ENCODE peak calls at places on chromosomes 6 and 20, in nine cellular contexts. U is nephron progenitor cell; B is left ventricle myocardium inferior; N is GM13976; P is lower lobe of right lung; Z is endothelial cell; L is CD4-positive, alpha-beta T cell; O is uterus; E is AG04449. G is an unnamed sample.

GRCh38 chr6:487956-488355 is 96.4 kb downstream of the IRF4 start:
- DNase-seq in N (no peak), B (no peak), U (no peak), L (no peak), P (no peak), O (no peak), Z (no peak), E (no peak), G (no peak)

GRCh38 chr6:42774201-42774600 is 7.7 kb upstream of the BICRAL start:
- DNase-seq in N (no peak), E (no peak), P (no peak), U (no peak), O (no peak), L (peak), Z (no peak), B (no peak), G (no peak)

GRCh38 chr6:121651420-121651819 is 216.0 kb downstream of the GJA1 start:
- DNase-seq in O (no peak), L (no peak), B (no peak), Z (peak), P (no peak), N (no peak), U (no peak), E (no peak), G (no peak)

GRCh38 chr6:27757307-27757706 is 154.9 kb downstream of the OR2B2 start:
- DNase-seq in L (peak), P (peak), U (peak), N (peak), E (no peak), Z (peak), B (no peak), O (peak), G (peak)

GRCh38 chr6:28653876-28654275 is 128.2 kb downstream of the GPX5 start:
- DNase-seq in N (no peak), B (no peak), O (no peak), E (no peak), P (no peak), Z (no peak), U (no peak), L (no peak), G (no peak)

GRCh38 chr6:12034831-12035230 is 22.7 kb downstream of the HIVEP1 start:
- DNase-seq in L (no peak), U (no peak), O (no peak), B (no peak), N (no peak), Z (no peak), P (no peak), E (no peak), G (no peak)

GRCh38 chr20:11267131-11267761 is 593.4 kb upstream of the JAG1 start:
- DNase-seq in L (no peak), B (peak), E (peak), P (no peak), Z (no peak), U (no peak), N (peak), O (peak), G (no peak)

GRCh38 chr6:156175433-156175832 is 601.7 kb upstream of the ARID1B start:
- DNase-seq in E (no peak), U (no peak), P (no peak), Z (no peak), O (no peak), N (no peak), B (no peak), L (no peak), G (no peak)

GRCh38 chr6:104789770-104790190 is 69.9 kb downstream of the HACE1 start:
- DNase-seq in E (peak), U (no peak), N (peak), B (no peak), L (no peak), P (no peak), O (no peak), Z (no peak), G (no peak)

GRCh38 chr6:42315991-42316378 is 98.3 kb upstream of the MRPS10 start:
- DNase-seq in Z (no peak), B (no peak), E (peak), O (no peak), L (no peak), U (no peak), N (peak), P (no peak), G (no peak)

GRCh38 chr6:6654599-6655575 is 66.4 kb downstream of the LY86 start:
- DNase-seq in B (peak), P (no peak), L (no peak), Z (no peak), O (no peak), U (no peak), E (no peak), N (no peak), G (no peak)

GRCh38 chr6:149859368-149859767 is 4.8 kb downstream of the LRP11 start:
- DNase-seq in U (no peak), Z (no peak), N (no peak), O (no peak), B (no peak), E (peak), P (no peak), L (no peak), G (no peak)

GRCh38 chr6:129685640-129686031 is 24.3 kb downstream of the ARHGAP18 start:
- DNase-seq in B (no peak), N (no peak), U (no peak), L (no peak), E (no peak), Z (no peak), O (no peak), P (no peak), G (no peak)

GRCh38 chr6:57135885-57136284 is 36.2 kb upstream of the BAG2 start:
- DNase-seq in B (no peak), U (no peak), L (no peak), Z (no peak), P (no peak), O (no peak), E (no peak), N (no peak), G (no peak)

GRCh38 chr20:33387177-33387576 is 14.1 kb downstream of the CDK5RAP1 start:
- DNase-seq in U (no peak), O (no peak), E (no peak), P (no peak), Z (no peak), N (no peak), L (no peak), B (peak), G (no peak)

GRCh38 chr6:7051780-7052440 is 55.9 kb upstream of the RREB1 start:
- DNase-seq in U (peak), L (peak), P (peak), B (peak), Z (peak), O (peak), E (no peak), N (peak), G (peak)

GRCh38 chr6:85744571-85744970 is 101.9 kb upstream of the SYNCRIP start:
- DNase-seq in O (no peak), N (no peak), E (no peak), U (no peak), B (no peak), P (no peak), Z (no peak), L (no peak), G (no peak)

GRCh38 chr20:51425347-51426106 is 117.0 kb downstream of the NFATC2 start:
- DNase-seq in O (no peak), B (no peak), Z (no peak), E (no peak), P (no peak), N (no peak), U (no peak), L (no peak), G (peak)

GRCh38 chr20:61640171-61640570 is 388.1 kb downstream of the CDH4 start:
- DNase-seq in U (no peak), Z (no peak), N (no peak), L (no peak), B (no peak), P (no peak), O (no peak), E (peak), G (no peak)

GRCh38 chr20:58712823-58713731 is 20.5 kb downstream of the NPEPL1 start:
- DNase-seq in P (no peak), B (peak), Z (no peak), O (peak), L (no peak), U (no peak), E (no peak), N (peak), G (no peak)

GRCh38 chr6:52087498-52087999 is at the start of gene PKHD1:
- DNase-seq in E (no peak), U (no peak), N (peak), P (no peak), Z (no peak), O (no peak), L (no peak), B (no peak), G (no peak)

GRCh38 chr20:33281550-33282146 is 1.4 kb upstream of the BPIFB1 start:
- DNase-seq in B (no peak), N (no peak), O (no peak), P (no peak), Z (no peak), L (no peak), E (no peak), U (no peak), G (no peak)

GRCh38 chr6:46246081-46246480 is 75.3 kb upstream of the ENPP5 start:
- DNase-seq in U (no peak), Z (no peak), P (no peak), B (no peak), E (no peak), N (no peak), L (no peak), O (no peak), G (no peak)

GRCh38 chr6:27770724-27771123 is 141.5 kb downstream of the OR2B2 start:
- DNase-seq in L (no peak), B (no peak), U (no peak), Z (no peak), E (no peak), O (no peak), N (no peak), P (no peak), G (no peak)

GRCh38 chr6:131255911-131256310 is 120.6 kb downstream of the AKAP7 start:
- DNase-seq in E (no peak), B (no peak), Z (no peak), U (no peak), O (no peak), P (no peak), L (no peak), N (no peak), G (no peak)

GRCh38 chr20:40860487-40860902 is 168.1 kb upstream of the TOP1 start:
- DNase-seq in P (no peak), N (no peak), Z (no peak), L (no peak), E (no peak), U (no peak), B (no peak), O (no peak), G (no peak)

GRCh38 chr6:116779569-116780164 is 14.1 kb upstream of the FAM162B start:
- DNase-seq in E (no peak), O (no peak), P (no peak), B (no peak), L (no peak), Z (no peak), U (peak), N (peak), G (no peak)
- TF ChIP-seq CTCF in E (peak), O (peak), P (peak), B (peak), L (peak), Z (peak), U (peak), N (peak), G (peak)

DNA sequence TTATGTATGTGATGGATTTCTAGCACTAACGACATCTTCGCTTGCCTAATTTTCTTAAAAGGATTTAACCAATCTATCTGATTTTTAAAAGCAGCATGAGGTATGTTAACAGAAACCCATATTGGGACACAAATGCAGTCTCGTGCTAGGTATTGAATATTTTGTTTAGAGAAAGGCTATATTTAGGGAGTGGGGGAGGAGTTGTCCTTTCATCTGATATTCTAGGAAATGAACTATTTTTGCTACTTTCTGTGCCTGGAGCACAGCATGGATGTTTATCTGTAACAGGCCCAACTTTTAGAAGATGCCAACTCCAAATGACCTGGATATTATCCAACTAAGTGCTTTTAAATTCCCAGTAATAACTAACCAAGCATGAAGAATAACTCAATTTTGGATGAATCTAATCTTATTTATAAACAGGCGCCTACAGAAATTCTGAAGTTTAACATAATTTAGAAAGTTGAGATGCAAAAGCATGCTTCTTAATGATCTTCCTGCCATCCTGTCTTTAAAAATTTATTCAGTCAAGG is 317.1 kb upstream of the CHD6 start:
- DNase-seq in B (no peak), L (no peak), N (no peak), U (no peak), O (no peak), E (no peak), Z (no peak), P (no peak), G (no peak)
- TF ChIP-seq CTCF in B (no peak), L (no peak), N (no peak), U (no peak), O (no peak), E (no peak), Z (no peak), P (no peak), G (no peak)

DNA sequence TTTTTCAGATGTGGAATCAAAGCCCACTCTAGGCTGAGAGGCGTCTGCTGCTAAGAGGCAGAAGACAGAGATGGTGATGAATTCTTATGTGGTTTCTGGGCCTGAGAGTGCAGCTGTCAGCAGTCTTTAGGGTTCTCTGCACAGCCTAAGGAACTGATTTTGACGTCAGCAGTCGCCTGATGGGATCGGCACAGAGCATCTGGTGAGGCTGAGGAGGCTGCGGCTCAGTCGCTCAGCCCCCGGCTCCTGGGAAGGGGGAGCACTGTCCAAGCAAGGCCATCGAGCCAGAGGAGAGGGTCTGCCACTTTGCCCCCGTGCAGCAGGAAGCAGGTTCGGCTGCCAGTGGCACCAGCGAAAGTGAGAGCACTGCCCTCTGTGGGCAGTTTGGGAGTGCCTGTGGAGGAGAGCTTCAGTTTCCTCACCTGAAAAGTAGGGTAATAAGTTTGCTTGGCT is 92.5 kb downstream of the TCP11 start:
- DNase-seq in L (peak), B (no peak), E (peak), P (no peak), U (peak), N (peak), Z (no peak), O (peak), G (no peak)
- TF ChIP-seq CTCF in L (peak), B (peak), E (peak), P (peak), U (no peak), N (peak), Z (no peak), O (peak), G (peak)

GRCh38 chr6:153104220-153104619 is 26.9 kb downstream of the RGS17 start:
- DNase-seq in P (no peak), L (no peak), O (no peak), E (no peak), N (no peak), B (no peak), Z (no peak), U (no peak), G (no peak)

GRCh38 chr6:153106021-153106420 is 25.1 kb downstream of the RGS17 start:
- DNase-seq in P (no peak), O (no peak), Z (no peak), E (no peak), L (no peak), B (no peak), N (no peak), U (no peak), G (no peak)

GRCh38 chr6:153103256-153103655 is 27.8 kb downstream of the RGS17 start:
- DNase-seq in O (no peak), Z (no peak), N (no peak), E (no peak), B (peak), U (no peak), P (no peak), L (no peak), G (no peak)

GRCh38 chr6:153108320-153108719 is 22.8 kb downstream of the RGS17 start:
- DNase-seq in B (no peak), Z (no peak), O (no peak), N (no peak), E (no peak), P (no peak), L (no peak), U (no peak), G (no peak)
- TF ChIP-seq CTCF in B (peak), Z (no peak), O (no peak), N (no peak), E (peak), P (no peak), L (no peak), U (no peak), G (peak)

DNA sequence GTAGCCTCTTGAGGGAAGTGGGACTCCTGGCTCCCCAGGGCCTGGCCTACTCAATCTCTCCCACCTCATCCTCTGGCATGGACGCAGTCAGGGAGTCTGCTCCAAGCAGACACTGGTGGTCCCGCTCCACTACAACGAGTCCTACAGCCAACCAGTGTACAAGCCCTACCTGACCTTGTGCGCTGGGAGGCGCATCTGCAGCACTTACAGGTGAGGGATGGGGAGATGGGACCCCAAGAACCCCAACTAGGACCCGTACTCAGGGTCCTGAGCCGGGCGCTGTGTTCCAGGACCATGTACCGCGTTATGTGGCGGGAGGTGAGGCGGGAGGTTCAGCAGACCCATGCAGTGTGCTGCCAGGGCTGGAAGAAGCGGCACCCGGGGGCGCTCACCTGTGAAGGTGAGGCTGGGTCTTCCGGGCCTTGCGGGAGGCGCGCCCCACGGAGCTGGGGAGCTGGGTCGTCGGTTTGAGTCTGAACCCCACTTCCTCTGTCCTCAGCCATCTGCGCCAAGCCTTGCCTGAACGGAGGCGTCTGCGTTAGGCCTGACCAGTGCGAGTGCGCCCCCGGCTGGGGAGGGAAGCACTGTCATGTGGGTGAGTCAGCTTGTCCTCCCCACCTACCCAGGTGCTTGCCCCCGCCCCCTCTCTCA is 2.1 kb downstream of the EGFL8 start:
- DNase-seq in U (no peak), O (no peak), N (peak), Z (no peak), P (no peak), L (no peak), B (no peak), E (no peak), G (no peak)
- TF ChIP-seq CTCF in U (no peak), O (no peak), N (no peak), Z (no peak), P (no peak), L (no peak), B (no peak), E (no peak), G (no peak)

G was measured in neural crest cell.